ENCODE peak calls at places on chromosomes 4 and X, in five cellular contexts. M is nucleus accumbens, Y is activated T-cell treated with anti-CD3 and anti-CD28 coated beads for 48 hours, A is ELR, G is NCI-H1092 treated with DMSO at 0.1 percent for 48 hours. I is an unnamed sample.

GRCh38 chr4:80237992-80238391 is 28.5 kb upstream of the FGF5 start:
- DNase-seq in A (peak; percentile 96), M (no peak), Y (no peak), G (no peak), I (no peak)

GRCh38 chr4:27692098-27692679 is 831.5 kb downstream of the STIM2 start:
- DNase-seq in Y (no peak), G (peak; percentile 9), A (peak; percentile 77), M (no peak), I (peak; percentile 8)

GRCh38 chr4:169080970-169081369 is 70.9 kb upstream of the CBR4 start:
- DNase-seq in A (no peak), Y (no peak), G (no peak), M (no peak), I (no peak)

GRCh38 chr4:26459756-26460530 is 30.3 kb downstream of the CCKAR start:
- DNase-seq in Y (no peak), G (no peak), M (no peak), A (peak; percentile 33), I (no peak)

GRCh38 chr4:113834302-113834701 is 72.8 kb upstream of the CAMK2D start:
- DNase-seq in G (no peak), Y (no peak), A (no peak), M (no peak), I (no peak)

GRCh38 chrX:3743821-3744439 is 30.5 kb upstream of the PRKX start:
- DNase-seq in Y (peak; percentile 6), M (no peak), A (no peak), G (no peak), I (no peak)

GRCh38 chr4:41795796-41796195 is 47.3 kb upstream of the PHOX2B start:
- DNase-seq in M (no peak), A (no peak), G (no peak), Y (no peak), I (peak; percentile 85)

GRCh38 chrX:154317391-154318000 is 21.9 kb downstream of the TKTL1 start:
- DNase-seq in G (peak; percentile 15), M (no peak), A (peak; percentile 56), Y (no peak), I (peak; percentile 7)

GRCh38 chr4:77273412-77273811 is 116.4 kb downstream of the CCNG2 start:
- DNase-seq in M (no peak), A (no peak), G (no peak), Y (no peak), I (no peak)

GRCh38 chr4:153332936-153333335 is 11.6 kb upstream of the MND1 start:
- DNase-seq in G (no peak), A (peak; percentile 75), Y (no peak), M (no peak), I (no peak)

GRCh38 chrX:41822917-41823316 is 98.9 kb downstream of the GPR82 start:
- DNase-seq in G (no peak), Y (no peak), M (no peak), A (no peak), I (no peak)

GRCh38 chrX:52574416-52575275 is 57.8 kb upstream of the XAGE1B start:
- DNase-seq in A (peak; percentile 66), G (peak; percentile 32), Y (peak; percentile 1), M (no peak), I (peak; percentile 16)

GRCh38 chr4:66568431-66568830 is 898.1 kb upstream of the EPHA5 start:
- DNase-seq in M (no peak), Y (no peak), G (no peak), A (no peak), I (no peak)

GRCh38 chrX:10569946-10570345 is 50.4 kb downstream of the MID1 start:
- DNase-seq in M (peak; percentile 3), A (peak; percentile 39), Y (no peak), G (no peak), I (no peak)

GRCh38 chr4:46425775-46426400 is 36.0 kb upstream of the GABRA2 start:
- DNase-seq in Y (no peak), A (no peak), M (no peak), G (no peak), I (no peak)

GRCh38 chr4:128812360-128812958 is 3.0 kb downstream of the JADE1 start:
- DNase-seq in Y (peak; percentile 34), G (peak; percentile 84), M (peak; percentile 56), A (peak; percentile 82), I (peak; percentile 59)

GRCh38 chr4:1288786-1289185 is 905 bp upstream of the MAEA start:
- DNase-seq in M (no peak), A (no peak), G (no peak), Y (no peak), I (no peak)

GRCh38 chr4:11218692-11219091 is 210.0 kb downstream of the HS3ST1 start:
- DNase-seq in G (no peak), Y (no peak), M (no peak), A (no peak), I (peak; percentile 1)

GRCh38 chrX:78548012-78548411 is 111.1 kb downstream of the RTL3 start:
- DNase-seq in Y (no peak), A (peak; percentile 22), G (no peak), M (no peak), I (no peak)

GRCh38 chr4:89077806-89078205 is 20.8 kb upstream of the FAM13A start:
- DNase-seq in A (peak; percentile 13), M (no peak), Y (no peak), G (no peak), I (no peak)

GRCh38 chr4:79413486-79413885 is 5.5 kb upstream of the GK2 start:
- DNase-seq in G (peak; percentile 49), Y (no peak), M (no peak), A (no peak), I (peak; percentile 95)

GRCh38 chr4:80413096-80413495 is 77.6 kb downstream of the CFAP299 start:
- DNase-seq in Y (no peak), A (no peak), G (no peak), M (no peak), I (no peak)

GRCh38 chr4:113708250-113708649 is 53.3 kb downstream of the CAMK2D start:
- DNase-seq in A (peak; percentile 22), M (no peak), G (peak; percentile 30), Y (no peak), I (no peak)

GRCh38 chr4:8319731-8320385 is 50.3 kb downstream of the HTRA3 start:
- DNase-seq in Y (no peak), A (no peak), M (no peak), G (peak; percentile 12), I (no peak)

GRCh38 chr4:158259955-158260575 is 49.8 kb downstream of the TMEM144 start:
- DNase-seq in Y (no peak), A (peak; percentile 60), M (no peak), G (no peak), I (peak; percentile 16)

I was measured in NCI-H2171 treated with DMSO at 0.1 percent for 48 hours.